ENCODE peak calls at places on chromosomes 16 and 17, in eight cellular contexts. R is mucosa of descending colon, F is GM13977, K is astrocyte of the cerebellum, C is HCT116, W is BJ, G is spleen, Y is pancreas. V is an unnamed sample.

GRCh38 chr17:45672301-45672700 is 111.8 kb upstream of the CRHR1 start:
- DNase-seq in R (no peak), F (no peak), K (no peak), C (no peak), W (no peak), G (no peak), Y (no peak), V (no peak)

GRCh38 chr17:1573932-1574696 is 11.5 kb upstream of the PITPNA start:
- DNase-seq in R (peak), F (peak), K (peak), C (peak), W (no peak), G (peak), Y (peak), V (no peak)

GRCh38 chr17:75152971-75153853 is 1.1 kb downstream of the JPT1 start:
- DNase-seq in R (peak), F (peak), K (no peak), C (no peak), W (no peak), G (peak), Y (no peak), V (no peak)

GRCh38 chr17:951388-952132 is 28.0 kb downstream of the NXN start:
- DNase-seq in R (no peak), F (no peak), K (peak), C (no peak), W (no peak), G (no peak), Y (peak), V (no peak)

GRCh38 chr17:19364699-19365498 is 2.4 kb upstream of the B9D1 start:
- DNase-seq in R (no peak), F (no peak), K (no peak), C (no peak), W (no peak), G (peak), Y (no peak), V (no peak)

GRCh38 chr16:82043680-82044584 is 8.9 kb downstream of the HSD17B2 start:
- DNase-seq in R (no peak), F (no peak), K (peak), C (no peak), W (peak), G (no peak), Y (no peak), V (peak)

GRCh38 chr17:19361326-19361725 is 1.2 kb downstream of the B9D1 start:
- DNase-seq in R (no peak), F (no peak), K (no peak), C (no peak), W (no peak), G (peak), Y (no peak), V (no peak)

GRCh38 chr17:59651346-59651745 is 31.7 kb downstream of the CLTC start:
- DNase-seq in R (no peak), F (no peak), K (peak), C (no peak), W (no peak), G (no peak), Y (no peak), V (no peak)

GRCh38 chr16:28499854-28500253 is 5.4 kb downstream of the APOBR start:
- DNase-seq in R (no peak), F (no peak), K (no peak), C (no peak), W (no peak), G (no peak), Y (no peak), V (no peak)

GRCh38 chr17:69170377-69170776 is 28.7 kb upstream of the ABCA6 start:
- DNase-seq in R (no peak), F (no peak), K (no peak), C (no peak), W (no peak), G (no peak), Y (no peak), V (no peak)

GRCh38 chr17:50028207-50029120 is 27.4 kb upstream of the ITGA3 start:
- DNase-seq in R (peak), F (no peak), K (no peak), C (no peak), W (no peak), G (no peak), Y (no peak), V (peak)

GRCh38 chr17:38598536-38598935 is 7.2 kb downstream of the SRCIN1 start:
- DNase-seq in R (no peak), F (peak), K (peak), C (peak), W (no peak), G (no peak), Y (peak), V (no peak)

GRCh38 chr16:6510261-6510660 is 822.4 kb upstream of the RBFOX1 start:
- DNase-seq in R (no peak), F (no peak), K (no peak), C (no peak), W (no peak), G (no peak), Y (no peak), V (no peak)

GRCh38 chr17:27609606-27610303 is 21.2 kb upstream of the LGALS9 start:
- DNase-seq in R (peak), F (no peak), K (peak), C (no peak), W (no peak), G (peak), Y (no peak), V (peak)

GRCh38 chr17:73646409-73647305 is 2.4 kb upstream of the SDK2 start:
- DNase-seq in R (no peak), F (no peak), K (no peak), C (no peak), W (no peak), G (no peak), Y (no peak), V (no peak)
- TF ChIP-seq CTCF in R (no peak), F (no peak), K (peak), C (peak), W (peak), G (peak), Y (no peak), V (no peak)

GRCh38 chr16:70692130-70692470 is 6.2 kb upstream of the MTSS2 start:
- DNase-seq in R (no peak), F (no peak), K (no peak), C (no peak), W (no peak), G (no peak), Y (peak), V (no peak)
- TF ChIP-seq CTCF in R (no peak), F (no peak), K (no peak), C (no peak), W (no peak), G (no peak), Y (no peak), V (no peak)

GRCh38 chr17:9307313-9307998 is 268.2 kb downstream of the STX8 start:
- DNase-seq in R (no peak), F (no peak), K (no peak), C (no peak), W (no peak), G (no peak), Y (no peak), V (no peak)
- TF ChIP-seq CTCF in R (no peak), F (no peak), K (no peak), C (no peak), W (no peak), G (no peak), Y (no peak), V (no peak)

GRCh38 chr16:55655709-55656694 is at the start of gene SLC6A2:
- DNase-seq in R (no peak), F (peak), K (no peak), C (no peak), W (no peak), G (no peak), Y (no peak), V (no peak)
- TF ChIP-seq CTCF in R (no peak), F (no peak), K (no peak), C (no peak), W (no peak), G (no peak), Y (no peak), V (no peak)

GRCh38 chr17:48107137-48108055 is at the start of gene SNX11:
- DNase-seq in R (peak), F (peak), K (peak), C (peak), W (no peak), G (peak), Y (peak), V (no peak)

GRCh38 chr17:48102700-48103378 is 1.6 kb upstream of the CBX1 start:
- DNase-seq in R (no peak), F (no peak), K (no peak), C (no peak), W (no peak), G (peak), Y (no peak), V (no peak)

GRCh38 chr17:48104440-48104839 is 3.1 kb upstream of the SNX11 start:
- DNase-seq in R (no peak), F (no peak), K (no peak), C (no peak), W (no peak), G (peak), Y (no peak), V (no peak)

GRCh38 chr17:48103379-48103715 is 2.1 kb upstream of the CBX1 start:
- DNase-seq in R (no peak), F (no peak), K (no peak), C (no peak), W (no peak), G (peak), Y (no peak), V (no peak)

GRCh38 chr17:48106802-48107136 is 797 bp upstream of the SNX11 start:
- DNase-seq in R (no peak), F (no peak), K (no peak), C (no peak), W (no peak), G (peak), Y (no peak), V (no peak)
- TF ChIP-seq CTCF in R (no peak), F (no peak), K (no peak), C (no peak), W (no peak), G (no peak), Y (no peak), V (no peak)

GRCh38 chr17:16504974-16505373 is 13.0 kb upstream of the LRRC75A start:
- DNase-seq in R (no peak), F (no peak), K (no peak), C (no peak), W (no peak), G (no peak), Y (no peak), V (no peak)

GRCh38 chr17:16512011-16512410 is 20.0 kb upstream of the LRRC75A start:
- DNase-seq in R (no peak), F (no peak), K (no peak), C (no peak), W (no peak), G (peak), Y (no peak), V (no peak)

GRCh38 chr17:16511515-16511914 is 19.5 kb upstream of the LRRC75A start:
- DNase-seq in R (no peak), F (no peak), K (no peak), C (no peak), W (no peak), G (no peak), Y (no peak), V (no peak)

GRCh38 chr17:16507918-16508533 is 16.0 kb upstream of the LRRC75A start:
- DNase-seq in R (no peak), F (no peak), K (no peak), C (no peak), W (no peak), G (no peak), Y (no peak), V (no peak)

DNA sequence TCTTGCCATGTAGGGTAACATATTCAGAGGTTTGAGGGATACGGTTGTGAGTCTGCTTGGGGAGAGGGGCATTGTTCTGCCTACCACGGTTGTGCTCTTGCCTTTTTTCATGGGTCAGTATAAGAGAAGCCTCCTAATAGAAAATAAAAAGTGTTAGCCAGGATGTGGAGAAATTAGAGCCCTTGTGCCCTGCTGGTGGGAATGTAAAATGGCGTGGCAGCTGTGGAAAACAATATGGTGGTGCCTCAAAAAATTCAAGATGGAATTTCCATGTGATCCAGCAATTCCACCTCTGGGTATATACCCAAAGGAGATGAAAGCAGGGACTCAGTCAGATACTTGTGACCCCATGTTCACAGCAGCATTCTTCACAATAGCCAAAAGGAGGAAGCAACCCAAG is 14.2 kb upstream of the LRRC75A start:
- DNase-seq in R (no peak), F (no peak), K (no peak), C (no peak), W (no peak), G (no peak), Y (no peak), V (no peak)
- TF ChIP-seq CTCF in R (no peak), F (no peak), K (peak), C (peak), W (peak), G (no peak), Y (no peak), V (peak)

DNA sequence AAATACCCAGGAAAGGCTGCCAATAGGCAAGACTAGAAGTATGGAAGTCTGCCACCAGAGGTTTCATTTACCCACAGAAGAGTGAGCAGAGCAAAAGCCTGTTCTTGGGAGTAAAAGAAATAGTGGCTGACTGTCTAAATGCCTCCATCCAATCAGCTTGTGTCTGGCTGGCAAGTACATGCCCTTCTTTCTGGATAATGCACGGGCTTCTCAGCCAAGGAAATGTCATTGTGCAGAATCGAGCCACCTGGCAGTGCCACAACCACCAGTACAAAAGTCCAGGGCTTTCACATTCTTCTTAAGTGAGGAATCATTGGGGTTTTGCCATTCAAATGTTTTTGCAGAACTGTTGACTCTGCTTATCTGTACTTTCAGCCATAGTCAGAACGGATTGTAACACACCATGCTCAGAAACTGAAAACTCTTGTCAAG is 10.1 kb upstream of the ERCC4 start:
- DNase-seq in R (no peak), F (no peak), K (peak), C (no peak), W (no peak), G (no peak), Y (peak), V (peak)
- TF ChIP-seq CTCF in R (no peak), F (no peak), K (no peak), C (no peak), W (no peak), G (no peak), Y (no peak), V (no peak)

DNA sequence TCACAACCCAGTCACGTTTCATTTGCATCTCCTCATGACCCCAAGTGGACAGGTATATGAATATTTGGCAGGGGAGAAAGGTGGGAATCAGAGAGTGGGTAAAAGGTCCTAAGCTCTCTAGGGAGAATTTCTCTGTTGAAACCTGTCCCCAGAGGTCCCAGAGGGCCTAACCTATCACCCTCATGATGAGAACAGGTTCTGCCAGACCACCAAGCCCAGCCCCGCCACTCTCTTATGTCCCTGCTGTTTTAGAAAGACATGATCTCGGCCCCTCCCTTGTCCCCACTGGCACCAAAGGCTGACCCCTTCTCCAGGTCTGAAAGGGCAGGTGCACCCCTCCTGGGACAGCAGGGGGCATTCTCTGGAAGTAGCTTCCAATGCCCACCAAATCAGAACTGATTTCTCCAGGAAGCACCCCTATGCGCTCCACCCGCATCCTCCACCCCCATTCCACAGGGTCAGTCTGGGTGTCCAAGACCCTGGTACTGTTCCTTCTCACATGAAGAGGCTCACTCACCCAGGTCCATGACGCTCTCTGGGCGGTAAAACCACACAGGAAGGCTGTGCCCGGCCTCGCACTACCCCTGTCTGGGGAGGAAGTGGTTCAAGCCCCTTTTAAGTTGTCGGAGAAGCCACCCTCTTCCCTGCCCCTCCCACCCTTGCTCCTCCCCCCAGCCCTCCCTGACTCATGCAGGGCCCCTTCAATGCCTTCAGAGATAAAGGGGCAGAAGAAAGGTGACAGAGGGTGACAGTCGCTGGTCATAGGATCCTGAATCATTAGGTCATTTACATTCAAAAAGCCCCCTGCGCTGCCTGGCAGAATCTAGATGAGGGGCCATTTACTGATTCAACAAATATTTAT is at the start of gene CCR7:
- DNase-seq in R (peak), F (peak), K (no peak), C (no peak), W (no peak), G (peak), Y (no peak), V (no peak)
- TF ChIP-seq CTCF in R (no peak), F (no peak), K (no peak), C (no peak), W (no peak), G (no peak), Y (no peak), V (no peak)

V was measured in AG09309.